ENCODE peak calls at places on chromosomes 12 and 14, in four cellular contexts. H is OCI-LY7, R is stomach, O is A549. K is an unnamed sample.

GRCh38 chr12:75528272-75528671 is 16.9 kb upstream of the KRR1 start:
- DNase-seq in H (no peak), R (no peak), O (no peak), K (no peak)

GRCh38 chr12:75767957-75768356 is 256.5 kb upstream of the KRR1 start:
- DNase-seq in H (no peak), R (no peak), O (no peak), K (no peak)

GRCh38 chr12:53023-53734 is 13.4 kb upstream of the IQSEC3 start:
- DNase-seq in H (no peak), R (no peak), O (no peak), K (no peak)

GRCh38 chr12:106189341-106189740 is 50.6 kb upstream of the NUAK1 start:
- DNase-seq in H (no peak), R (no peak), O (no peak), K (no peak)

GRCh38 chr12:113226696-113227095 is 5.4 kb downstream of the TPCN1 start:
- DNase-seq in H (no peak), R (no peak), O (no peak), K (no peak)

GRCh38 chr12:132423251-132424117 is 66.5 kb upstream of the FBRSL1 start:
- DNase-seq in H (peak), R (no peak), O (peak), K (peak)

GRCh38 chr12:14954269-14954668 is 7.1 kb downstream of the ARHGDIB start:
- DNase-seq in H (peak), R (no peak), O (no peak), K (peak)

GRCh38 chr12:96882862-96883261 is 24.2 kb upstream of the NEDD1 start:
- DNase-seq in H (no peak), R (no peak), O (no peak), K (no peak)

GRCh38 chr14:25237845-25238244 is 187.9 kb upstream of the STXBP6 start:
- DNase-seq in H (peak), R (no peak), O (peak), K (peak)

GRCh38 chr12:74537126-74537706 is 419 bp upstream of the ATXN7L3B start:
- DNase-seq in H (peak), R (no peak), O (peak), K (peak)

GRCh38 chr12:12646483-12647072 is 34.9 kb downstream of the CREBL2 start:
- DNase-seq in H (no peak), R (no peak), O (no peak), K (no peak)

GRCh38 chr12:12642916-12643315 is 31.2 kb downstream of the CREBL2 start:
- DNase-seq in H (no peak), R (no peak), O (no peak), K (no peak)

GRCh38 chr12:12648951-12649650 is 37.4 kb downstream of the CREBL2 start:
- DNase-seq in H (no peak), R (no peak), O (no peak), K (no peak)

GRCh38 chr12:12648284-12648683 is 36.6 kb downstream of the CREBL2 start:
- DNase-seq in H (no peak), R (no peak), O (no peak), K (no peak)

DNA sequence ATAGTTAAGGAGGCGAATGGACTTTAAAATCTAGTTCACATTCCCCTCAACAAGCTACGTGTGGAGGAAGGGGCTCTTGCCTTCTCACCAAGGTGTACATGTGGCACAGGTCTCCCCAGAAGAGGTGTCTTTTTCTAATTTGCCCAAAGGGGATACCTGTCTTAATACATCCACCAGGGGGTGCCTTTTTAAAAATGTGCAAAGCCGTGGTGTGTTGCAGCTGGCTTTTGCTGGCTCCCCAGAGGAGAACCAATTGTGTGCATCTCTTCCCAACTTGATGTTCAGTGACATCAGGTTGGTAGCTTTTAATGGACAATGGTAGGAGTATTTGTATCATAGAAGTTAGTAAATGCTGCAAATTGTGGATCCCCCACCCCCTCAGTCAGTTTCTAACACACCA is 33.8 kb downstream of the CREBL2 start:
- DNase-seq in H (peak), R (no peak), O (peak), K (peak)
- H3K4me3 ChIP-seq in H (no peak), R (no peak), O (no peak), K (no peak)

GRCh38 chr12:52201520-52201839 is 9.7 kb upstream of the KRT80 start:
- DNase-seq in H (no peak), R (no peak), O (no peak), K (no peak)

GRCh38 chr12:52202361-52203078 is 10.7 kb upstream of the KRT80 start:
- DNase-seq in H (no peak), R (no peak), O (no peak), K (no peak)

GRCh38 chr12:52204095-52204930 is 12.5 kb upstream of the KRT80 start:
- DNase-seq in H (no peak), R (no peak), O (no peak), K (no peak)

GRCh38 chr12:52204931-52205505 is 13.2 kb upstream of the KRT80 start:
- DNase-seq in H (no peak), R (no peak), O (no peak), K (no peak)

DNA sequence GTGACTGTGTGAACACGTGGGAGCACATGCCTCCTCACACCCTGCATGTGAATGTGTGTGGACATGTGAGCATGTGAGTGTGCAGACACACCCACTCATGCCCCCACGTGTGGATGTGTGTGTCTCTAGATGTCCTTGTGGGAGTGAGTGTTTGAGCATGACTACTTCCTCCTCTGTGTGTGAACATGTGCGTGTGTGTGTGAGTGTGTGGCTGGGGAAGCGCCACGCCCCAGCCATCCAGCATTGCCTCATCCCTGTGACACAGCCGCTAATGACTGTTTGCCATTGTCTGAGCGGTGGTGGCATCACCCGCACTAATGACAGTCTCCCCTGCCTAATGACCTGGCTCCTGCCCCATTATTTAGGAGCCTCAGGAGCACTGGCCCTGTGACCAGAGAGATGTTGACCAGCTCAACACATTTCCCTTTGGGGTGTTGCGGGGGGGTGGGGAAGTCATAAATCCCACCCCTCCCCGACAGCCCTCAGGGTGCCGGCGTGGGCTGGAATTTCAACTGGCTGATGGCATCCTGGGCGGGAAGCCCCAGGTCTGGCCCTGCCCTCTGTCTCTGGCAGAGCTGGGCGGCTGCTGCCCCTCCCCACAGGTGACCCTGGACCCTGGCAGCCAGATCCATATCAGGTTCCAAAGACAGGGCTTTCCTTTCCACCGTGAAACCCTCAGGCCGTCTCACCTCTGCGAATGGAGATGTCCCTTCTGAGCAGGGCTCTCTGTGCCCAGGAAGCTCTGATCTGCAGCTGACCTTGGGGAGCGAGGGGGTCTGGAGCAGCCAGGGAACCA is 11.5 kb upstream of the KRT80 start:
- DNase-seq in H (peak), R (peak), O (peak), K (no peak)
- H3K4me3 ChIP-seq in H (no peak), R (no peak), O (no peak), K (no peak)

DNA sequence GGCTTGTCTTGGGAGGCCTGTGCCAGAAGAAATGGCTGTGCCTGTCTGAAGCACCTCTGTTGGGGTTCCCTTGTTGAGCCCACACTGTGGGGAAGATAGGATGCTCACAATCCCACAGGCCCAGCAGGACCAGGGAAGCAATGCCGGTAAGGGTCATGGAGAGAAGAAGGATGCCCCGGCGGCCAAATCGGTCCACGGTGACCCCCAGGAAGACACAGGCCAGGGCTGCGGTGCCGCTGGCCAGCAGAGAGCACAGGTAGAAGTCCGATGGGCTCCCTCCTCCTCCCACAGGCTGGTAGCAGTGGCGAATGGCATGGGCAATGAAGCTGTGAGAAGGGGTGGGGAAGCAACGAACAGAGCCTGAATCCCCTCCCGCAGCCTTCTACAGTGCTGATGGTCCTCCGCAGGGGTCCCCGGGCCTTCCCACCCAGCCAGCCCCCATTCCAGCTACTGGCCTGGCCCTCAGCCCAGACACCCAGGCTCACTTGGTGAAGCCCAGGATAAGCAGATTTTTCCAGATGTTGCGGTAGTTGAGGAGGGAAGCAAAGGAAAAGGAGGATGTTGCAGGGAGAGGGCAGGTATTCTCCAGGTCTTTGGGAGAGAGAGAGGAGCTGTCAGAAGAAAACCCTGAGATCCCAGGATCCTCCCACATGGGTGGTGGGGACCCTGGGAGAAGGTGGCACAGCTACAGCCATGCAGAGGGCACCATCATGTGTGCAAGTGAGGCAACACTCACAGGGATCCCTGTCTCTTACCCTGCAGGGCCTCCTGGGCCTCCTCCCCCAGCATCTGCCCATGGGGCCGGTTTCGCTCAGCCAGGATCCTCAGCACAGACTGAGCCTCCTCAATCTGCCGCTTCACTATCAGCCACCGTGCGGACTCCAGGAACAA is 5.0 kb downstream of the SLC22A17 start:
- DNase-seq in H (no peak), R (no peak), O (no peak), K (no peak)
- H3K4me3 ChIP-seq in H (no peak), R (no peak), O (no peak), K (no peak)

DNA sequence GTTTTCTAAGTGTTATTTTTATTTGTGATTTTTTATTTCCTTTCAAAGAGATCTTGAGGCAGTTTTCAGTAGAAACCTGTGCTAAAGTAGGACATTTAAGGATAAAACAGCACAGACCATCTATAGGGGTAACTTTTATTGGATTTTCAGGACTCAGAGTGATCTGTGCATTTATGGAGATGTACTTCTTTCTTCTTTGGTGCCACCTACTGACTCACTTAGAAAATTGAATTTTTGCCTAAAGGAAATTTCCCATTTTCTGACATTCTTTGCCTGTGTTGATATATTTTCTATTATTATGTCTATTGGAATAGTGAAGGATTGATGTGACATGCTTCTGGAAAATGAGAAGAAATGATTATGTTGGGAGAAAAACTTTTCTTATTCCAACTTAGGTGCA is 113.0 kb downstream of the UNC79 start:
- DNase-seq in H (peak), R (no peak), O (peak), K (no peak)
- H3K4me3 ChIP-seq in H (no peak), R (no peak), O (no peak), K (no peak)

DNA sequence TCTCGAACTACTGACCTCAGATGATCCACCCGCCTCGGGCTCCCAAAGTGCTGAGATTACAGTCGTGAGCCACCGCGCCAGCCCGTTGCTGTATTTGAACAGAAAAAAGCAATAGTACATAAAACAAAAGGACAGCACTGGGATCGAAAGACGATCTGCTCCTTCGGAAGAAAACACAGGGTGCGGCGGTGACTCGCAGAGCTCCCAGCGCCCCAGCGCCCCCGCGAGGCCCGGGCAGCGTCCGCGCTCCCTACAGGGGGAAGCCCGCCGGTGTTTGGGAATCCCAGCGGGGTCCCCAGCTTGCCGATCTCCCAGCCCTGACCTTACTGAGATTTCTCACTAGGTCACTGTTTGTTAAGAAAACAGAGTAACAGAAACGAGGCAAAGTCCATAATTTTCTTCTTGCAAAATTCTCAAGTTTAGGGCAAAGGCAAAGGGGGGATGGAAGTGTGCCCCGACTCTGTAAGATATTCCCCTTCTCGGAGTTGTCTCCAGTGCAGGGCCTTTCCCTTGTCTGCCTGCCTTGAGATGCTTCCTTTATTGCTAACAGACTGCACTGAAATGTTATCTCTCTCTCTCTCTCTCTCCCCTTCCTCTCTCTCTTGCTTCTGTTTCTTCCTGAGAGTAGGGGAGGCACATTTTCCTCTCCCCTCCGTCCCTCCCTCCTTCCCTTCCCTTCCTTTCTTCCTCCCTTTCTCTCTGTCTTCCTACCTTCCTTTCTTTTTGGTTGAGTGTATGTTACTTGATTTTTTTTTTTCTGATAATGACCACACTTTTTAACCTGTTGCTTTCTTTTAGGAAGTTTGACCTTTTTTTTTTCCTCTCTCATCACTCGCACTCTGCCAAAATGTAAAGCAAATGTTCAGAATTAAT is 92.0 kb downstream of the TMEM30B start:
- DNase-seq in H (no peak), R (peak), O (peak), K (no peak)
- H3K4me3 ChIP-seq in H (no peak), R (peak), O (peak), K (no peak)

DNA sequence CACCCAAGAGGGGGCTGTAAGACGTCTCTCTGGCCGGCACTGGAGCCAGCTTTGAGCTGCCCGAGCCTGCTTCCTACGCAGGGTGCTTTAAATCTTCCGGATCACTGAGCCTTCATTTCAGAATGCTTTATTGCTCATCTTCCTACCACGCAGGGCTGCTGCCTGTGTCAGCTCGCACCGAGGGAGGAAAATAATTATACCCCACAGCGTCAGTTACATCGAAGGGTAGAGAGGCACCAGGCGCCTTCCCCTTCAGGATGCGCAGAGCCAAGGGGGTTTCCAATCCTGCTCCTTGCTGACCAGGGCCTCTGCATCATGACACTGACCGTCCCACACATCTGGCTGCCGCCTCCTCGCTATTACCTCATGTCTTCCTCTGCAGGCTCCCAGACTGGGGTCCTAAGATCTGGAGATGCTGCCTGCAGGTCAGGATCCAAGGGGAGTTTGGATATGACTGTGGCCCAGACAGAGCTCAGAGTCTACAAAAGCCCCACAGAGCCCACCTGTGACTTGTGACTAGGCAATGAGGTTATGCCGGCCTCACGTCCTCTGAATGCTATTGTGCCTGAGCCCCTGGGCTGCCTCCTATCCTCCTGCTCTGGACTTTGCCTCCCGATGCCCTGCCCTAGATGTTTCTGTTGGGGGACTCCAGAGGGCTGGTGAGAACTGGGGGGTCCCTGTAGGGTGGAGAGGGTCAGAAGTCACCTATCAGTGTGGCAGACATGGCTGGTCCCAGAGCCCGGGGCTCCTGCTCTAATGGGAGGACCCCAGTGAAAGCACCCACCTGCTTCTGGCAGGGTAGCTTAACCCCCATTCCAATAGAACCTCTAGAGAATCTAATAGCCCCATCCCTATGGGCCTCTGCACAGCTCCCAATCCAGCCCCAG is 220.4 kb upstream of the RTL1 start:
- DNase-seq in H (no peak), R (peak), O (no peak), K (no peak)
- H3K4me3 ChIP-seq in H (no peak), R (no peak), O (no peak), K (no peak)

K was measured in Jurkat, Clone E6-1.